ENCODE peak calls at places on chromosomes 5 and 9, in seven cellular contexts. M is HT1080; Y is A549; L is activated T-cell treated with anti-CD3 and anti-CD28 coated beads, Interleukin-2, amount 50 U/mL, for 72 hours; H is Ammon's horn; D is astrocyte of the spinal cord; A is mesothelial cell of epicardium. G is an unnamed sample.

GRCh38 chr5:122182491-122182921 is 53.2 kb downstream of the ZNF474 start:
- DNase-seq in M (peak; percentile 21), Y (no peak), L (no peak), H (peak; percentile 64), D (peak; percentile 92), A (no peak), G (peak; percentile 68)

GRCh38 chr5:68011801-68012200 is 203.8 kb upstream of the PIK3R1 start:
- DNase-seq in M (peak; percentile 28), Y (no peak), L (no peak), H (no peak), D (peak; percentile 69), A (no peak), G (no peak)

GRCh38 chr5:58497956-58498942 is 7.0 kb downstream of the GAPT start:
- DNase-seq in M (no peak), Y (peak; percentile 53), L (no peak), H (peak; percentile 59), D (peak; percentile 45), A (no peak), G (peak; percentile 44)

GRCh38 chr9:8649157-8649556 is 849.6 kb upstream of the DMAC1 start:
- DNase-seq in M (no peak), Y (no peak), L (no peak), H (peak; percentile 37), D (peak; percentile 37), A (no peak), G (no peak)

GRCh38 chr9:38360880-38361836 is 31.3 kb upstream of the ALDH1B1 start:
- DNase-seq in M (no peak), Y (no peak), L (no peak), H (no peak), D (peak; percentile 21), A (no peak), G (no peak)

GRCh38 chr5:92207156-92207555 is 824.0 kb upstream of the ARRDC3 start:
- DNase-seq in M (no peak), Y (no peak), L (no peak), H (no peak), D (no peak), A (no peak), G (no peak)

GRCh38 chr5:72030237-72030636 is 77.0 kb upstream of the MAP1B start:
- DNase-seq in M (no peak), Y (no peak), L (no peak), H (no peak), D (no peak), A (no peak), G (no peak)

GRCh38 chr5:135012951-135013391 is 21.1 kb downstream of the PITX1 start:
- DNase-seq in M (no peak), Y (no peak), L (no peak), H (peak; percentile 35), D (no peak), A (no peak), G (no peak)

GRCh38 chr5:1101991-1102713 is 9.7 kb downstream of the SLC12A7 start:
- DNase-seq in M (no peak), Y (no peak), L (no peak), H (no peak), D (no peak), A (no peak), G (no peak)

GRCh38 chr5:57441557-57441956 is 41.1 kb downstream of the ACTBL2 start:
- DNase-seq in M (peak; percentile 95), Y (peak; percentile 28), L (no peak), H (no peak), D (peak; percentile 99), A (no peak), G (peak; percentile 30)

GRCh38 chr9:131743501-131743900 is 3.6 kb upstream of the RAPGEF1 start:
- DNase-seq in M (no peak), Y (no peak), L (no peak), H (no peak), D (no peak), A (no peak), G (no peak)

GRCh38 chr5:96381526-96381925 is 51.5 kb downstream of the PCSK1 start:
- DNase-seq in M (no peak), Y (peak; percentile 27), L (no peak), H (no peak), D (no peak), A (no peak), G (no peak)

GRCh38 chr5:131079232-131079631 is 85.8 kb downstream of the HINT1 start:
- DNase-seq in M (no peak), Y (no peak), L (no peak), H (no peak), D (no peak), A (no peak), G (no peak)

GRCh38 chr5:15693036-15693728 is 193.2 kb downstream of the FBXL7 start:
- DNase-seq in M (no peak), Y (no peak), L (no peak), H (no peak), D (no peak), A (no peak), G (no peak)

GRCh38 chr9:84322830-84323229 is 17.7 kb downstream of the SLC28A3 start:
- DNase-seq in M (peak; percentile 88), Y (no peak), L (no peak), H (no peak), D (peak; percentile 57), A (no peak), G (peak; percentile 77)

GRCh38 chr9:93575706-93576295 is 583 bp upstream of the PHF2 start:
- DNase-seq in M (peak; percentile 36), Y (peak; percentile 39), L (peak; percentile 62), H (peak; percentile 51), D (peak; percentile 36), A (no peak), G (no peak)

GRCh38 chr5:57566914-57567313 is 84.3 kb upstream of the ACTBL2 start:
- DNase-seq in M (no peak), Y (no peak), L (no peak), H (no peak), D (peak; percentile 75), A (no peak), G (no peak)

GRCh38 chr9:131045300-131046092 is 36.5 kb downstream of the LAMC3 start:
- DNase-seq in M (no peak), Y (no peak), L (peak; percentile 37), H (no peak), D (no peak), A (no peak), G (no peak)

GRCh38 chr5:72245517-72246238 is 74.4 kb downstream of the MRPS27 start:
- DNase-seq in M (no peak), Y (no peak), L (no peak), H (no peak), D (no peak), A (no peak), G (no peak)

GRCh38 chr5:90843443-90843842 is 284.8 kb downstream of the ADGRV1 start:
- DNase-seq in M (peak; percentile 64), Y (no peak), L (no peak), H (no peak), D (no peak), A (no peak), G (peak; percentile 7)

GRCh38 chr5:61416010-61416409 is 84.0 kb downstream of the ZSWIM6 start:
- DNase-seq in M (peak; percentile 13), Y (no peak), L (no peak), H (no peak), D (peak; percentile 29), A (no peak), G (peak; percentile 51)

GRCh38 chr5:97142521-97143254 is at the start of gene LIX1:
- DNase-seq in M (peak; percentile 55), Y (peak; percentile 39), L (peak; percentile 37), H (peak; percentile 82), D (peak; percentile 55), A (no peak), G (peak; percentile 63)

GRCh38 chr9:113738506-113738897 is 137.6 kb upstream of the ZNF618 start:
- DNase-seq in M (no peak), Y (peak; percentile 20), L (no peak), H (no peak), D (no peak), A (no peak), G (no peak)

G was measured in PC-3.